ENCODE peak calls at places on chromosomes 13 and 19, in four cellular contexts. One of them, this sample, is unnamed. For H3K4me1, the result is how much of the 10 kb centered on the place peaks cover.

GRCh38 chr13:51674276-51674675 is 90.0 kb downstream of the WDFY2 start:
- DNase-seq in hepatocyte: peak
- DNase-seq in Peyer's patch: no peak
- DNase-seq in prostate gland: peak
- DNase-seq in this sample: peak

GRCh38 chr19:18894254-18895037 is 1.5 kb downstream of the CERS1 start:
- DNase-seq in hepatocyte: peak
- DNase-seq in Peyer's patch: no peak
- DNase-seq in prostate gland: no peak
- DNase-seq in this sample: no peak

GRCh38 chr13:26961890-26962615 is 201.5 kb upstream of the GPR12 start:
- DNase-seq in hepatocyte: peak
- DNase-seq in Peyer's patch: peak
- DNase-seq in prostate gland: no peak
- DNase-seq in this sample: peak

GRCh38 chr19:18848860-18849661 is 17.3 kb downstream of the UPF1 start:
- DNase-seq in hepatocyte: no peak
- DNase-seq in Peyer's patch: peak
- DNase-seq in prostate gland: peak
- DNase-seq in this sample: no peak

GRCh38 chr13:94427313-94427712 is 52.2 kb downstream of the DCT start:
- DNase-seq in hepatocyte: no peak
- DNase-seq in Peyer's patch: no peak
- DNase-seq in prostate gland: no peak
- DNase-seq in this sample: no peak

GRCh38 chr19:4034048-4035017 is 26.8 kb downstream of the PIAS4 start:
- DNase-seq in hepatocyte: no peak
- DNase-seq in Peyer's patch: no peak
- DNase-seq in prostate gland: no peak
- DNase-seq in this sample: no peak

GRCh38 chr19:17965370-17966114 is 1.4 kb upstream of the KCNN1 start:
- DNase-seq in hepatocyte: peak
- DNase-seq in Peyer's patch: no peak
- DNase-seq in prostate gland: no peak
- DNase-seq in this sample: no peak

GRCh38 chr13:60427285-60427684 is 30.3 kb downstream of the TDRD3 start:
- DNase-seq in hepatocyte: no peak
- DNase-seq in Peyer's patch: no peak
- DNase-seq in prostate gland: no peak
- DNase-seq in this sample: no peak

GRCh38 chr13:33189470-33189869 is 96.1 kb downstream of the STARD13 start:
- DNase-seq in hepatocyte: no peak
- DNase-seq in Peyer's patch: no peak
- DNase-seq in prostate gland: no peak
- DNase-seq in this sample: no peak

DNA sequence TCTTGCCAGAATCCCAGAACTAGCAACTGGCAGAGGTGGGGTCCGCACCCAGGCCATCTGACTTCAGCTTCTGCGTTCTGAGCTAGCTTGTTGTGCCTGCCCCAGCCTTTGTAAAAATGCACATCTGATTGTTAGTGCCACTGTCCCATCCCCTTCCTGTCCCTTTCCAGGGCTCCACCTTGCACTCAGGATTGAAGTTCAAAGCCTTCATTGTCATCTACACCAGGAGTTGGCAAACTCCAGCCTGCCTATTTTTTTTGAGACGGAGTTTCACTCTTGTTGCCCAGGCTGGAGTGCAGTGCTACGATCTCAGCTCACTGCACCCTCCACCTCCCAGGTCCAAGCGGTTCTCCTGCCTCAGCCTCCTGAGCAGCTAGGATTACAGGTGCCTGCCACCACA is 2.9 kb downstream of the THOP1 start:
- DNase-seq in hepatocyte: no peak
- DNase-seq in Peyer's patch: no peak
- DNase-seq in prostate gland: no peak
- DNase-seq in this sample: no peak
- H3K4me1 ChIP-seq in hepatocyte: under half
- H3K4me1 ChIP-seq in Peyer's patch: under half
- H3K4me1 ChIP-seq in prostate gland: under half
- H3K4me1 ChIP-seq in this sample: under half

GRCh38 chr13:28429685-28430290 is 65.1 kb downstream of the FLT1 start:
- DNase-seq in hepatocyte: no peak
- DNase-seq in Peyer's patch: peak
- DNase-seq in prostate gland: no peak
- DNase-seq in this sample: no peak
- H3K4me1 ChIP-seq in hepatocyte: under half
- H3K4me1 ChIP-seq in Peyer's patch: under half
- H3K4me1 ChIP-seq in prostate gland: under half
- H3K4me1 ChIP-seq in this sample: under half

GRCh38 chr13:40503966-40504591 is 162.4 kb downstream of the FOXO1 start:
- DNase-seq in hepatocyte: peak
- DNase-seq in Peyer's patch: no peak
- DNase-seq in prostate gland: no peak
- DNase-seq in this sample: no peak
- H3K4me1 ChIP-seq in hepatocyte: under half
- H3K4me1 ChIP-seq in Peyer's patch: under half
- H3K4me1 ChIP-seq in prostate gland: under half
- H3K4me1 ChIP-seq in this sample: under half

GRCh38 chr19:55251296-55252081 is 7.3 kb downstream of the PPP6R1 start:
- DNase-seq in hepatocyte: no peak
- DNase-seq in Peyer's patch: peak
- DNase-seq in prostate gland: no peak
- DNase-seq in this sample: peak
- H3K4me1 ChIP-seq in hepatocyte: under half
- H3K4me1 ChIP-seq in Peyer's patch: under half
- H3K4me1 ChIP-seq in prostate gland: under half
- H3K4me1 ChIP-seq in this sample: half or more

GRCh38 chr13:107874456-107874855 is 340.9 kb downstream of the LIG4 start:
- DNase-seq in hepatocyte: no peak
- DNase-seq in Peyer's patch: no peak
- DNase-seq in prostate gland: no peak
- DNase-seq in this sample: no peak
- H3K4me1 ChIP-seq in hepatocyte: under half
- H3K4me1 ChIP-seq in Peyer's patch: under half
- H3K4me1 ChIP-seq in prostate gland: under half
- H3K4me1 ChIP-seq in this sample: under half